ENCODE peak calls at places on chromosomes 4 and X, in nine cellular contexts. B, K, R, P, X, N, A, Y and D are unnamed samples.

GRCh38 chrX:136954930-136955329 is 74.4 kb upstream of the RBMX start:
- DNase-seq in N (peak; percentile 52), A (peak; percentile 50), X (peak; percentile 27), Y (peak; percentile 12), K (no peak), R (no peak), B (peak; percentile 55), P (peak; percentile 13), D (peak; percentile 11)

GRCh38 chr4:792729-793108 is 33.2 kb downstream of the CPLX1 start:
- DNase-seq in A (no peak), N (no peak), X (no peak), K (no peak), B (no peak), P (no peak), R (no peak), Y (no peak), D (no peak)

GRCh38 chrX:5051831-5052491 is 1176.7 kb downstream of the NLGN4X start:
- DNase-seq in X (no peak), R (peak; percentile 86), K (peak; percentile 67), A (no peak), N (peak; percentile 95), P (no peak), B (peak; percentile 0), Y (peak; percentile 94), D (peak; percentile 81)

GRCh38 chrX:53280703-53281320 is 572 bp downstream of the IQSEC2 start:
- DNase-seq in R (no peak), P (peak; percentile 27), Y (peak; percentile 48), K (no peak), X (no peak), A (no peak), B (peak; percentile 46), N (peak; percentile 69), D (peak; percentile 52)

GRCh38 chrX:139869796-139870195 is 63.1 kb downstream of the ATP11C start:
- DNase-seq in X (no peak), R (no peak), K (no peak), N (no peak), Y (no peak), B (no peak), A (no peak), P (no peak), D (no peak)

GRCh38 chrX:4764888-4765287 is 1051.4 kb upstream of the PRKX start:
- DNase-seq in Y (peak; percentile 7), K (no peak), P (no peak), A (no peak), X (no peak), R (no peak), N (peak; percentile 70), B (no peak), D (peak; percentile 62)

GRCh38 chrX:39648548-39649254 is 449.1 kb downstream of the BCOR start:
- DNase-seq in B (no peak), K (no peak), R (no peak), A (no peak), P (no peak), Y (no peak), N (no peak), X (no peak), D (no peak)

GRCh38 chrX:71536285-71536684 is 3.4 kb downstream of the OGT start:
- DNase-seq in K (no peak), N (no peak), Y (no peak), X (no peak), P (no peak), A (peak; percentile 21), R (no peak), B (no peak), D (no peak)

GRCh38 chr4:1347410-1347864 is 429 bp downstream of the UVSSA start:
- DNase-seq in Y (peak; percentile 80), B (peak; percentile 84), N (peak; percentile 55), K (peak; percentile 72), R (peak; percentile 95), X (peak; percentile 88), A (peak; percentile 75), P (no peak), D (peak; percentile 89)

GRCh38 chr4:1477045-1477905 is 71.0 kb upstream of the NKX1-1 start:
- DNase-seq in X (peak; percentile 3), Y (no peak), R (peak; percentile 72), B (no peak), A (no peak), N (no peak), P (no peak), K (peak; percentile 22), D (no peak)

GRCh38 chrX:106144755-106145639 is 23.1 kb upstream of the PWWP3B start:
- DNase-seq in N (no peak), B (no peak), R (no peak), X (no peak), A (no peak), K (no peak), P (no peak), Y (no peak), D (no peak)

GRCh38 chr4:56821394-56822263 is at the start of gene SPINK2:
- DNase-seq in R (no peak), B (no peak), N (peak; percentile 67), X (peak; percentile 88), Y (no peak), P (peak; percentile 87), A (peak; percentile 81), K (peak; percentile 52), D (no peak)

GRCh38 chr4:114599231-114600065 is 841 bp downstream of the UGT8 start:
- DNase-seq in Y (peak; percentile 1), R (peak; percentile 86), X (peak; percentile 10), N (no peak), A (no peak), K (peak; percentile 33), P (peak; percentile 54), B (peak; percentile 13), D (no peak)

GRCh38 chr4:158783775-158784174 is 14.9 kb downstream of the FNIP2 start:
- DNase-seq in Y (peak; percentile 64), X (no peak), K (no peak), P (no peak), A (no peak), B (peak; percentile 27), N (peak; percentile 24), R (no peak), D (peak; percentile 43)

GRCh38 chrX:121832446-121832845 is 785.0 kb downstream of the GLUD2 start:
- DNase-seq in A (no peak), R (no peak), K (no peak), B (no peak), P (no peak), N (no peak), X (no peak), Y (no peak), D (peak; percentile 15)

DNA sequence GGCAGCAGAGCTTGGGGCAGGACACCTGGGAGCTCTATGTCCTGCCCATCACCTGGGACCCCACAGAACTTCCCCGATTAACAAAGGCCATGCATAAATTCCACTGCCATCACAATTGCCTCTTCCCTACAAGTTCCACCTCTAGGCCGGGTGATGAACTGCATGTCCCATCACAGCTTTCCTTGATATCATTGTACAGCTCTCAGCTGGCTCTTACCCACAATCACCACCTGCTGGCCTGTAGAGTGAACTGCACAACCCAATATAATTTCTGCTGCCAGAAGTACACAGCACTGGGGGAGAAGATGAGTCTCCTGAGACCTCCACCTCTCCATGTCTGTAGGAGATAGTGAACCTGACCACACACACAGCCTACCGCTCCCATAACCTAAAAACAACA is 285.0 kb upstream of the AADAT start:
- DNase-seq in R (no peak), Y (no peak), B (no peak), A (peak; percentile 50), N (peak; percentile 46), X (peak; percentile 24), P (peak; percentile 50), K (no peak), D (no peak)
- TF ChIP-seq CTCF in R (no peak), Y (peak; percentile 33), B (peak; percentile 3), A (peak; percentile 83), N (peak; percentile 60), X (peak; percentile 54), P (peak; percentile 63), K (peak; percentile 13), D (no peak)

GRCh38 chr4:183124228-183124627 is 25.2 kb downstream of the WWC2 start:
- DNase-seq in Y (no peak), X (no peak), A (no peak), B (no peak), K (no peak), N (no peak), P (no peak), R (no peak), D (no peak)

GRCh38 chr4:183118141-183118540 is 19.1 kb downstream of the WWC2 start:
- DNase-seq in N (no peak), K (no peak), R (no peak), A (no peak), B (no peak), Y (peak; percentile 62), X (no peak), P (no peak), D (no peak)

DNA sequence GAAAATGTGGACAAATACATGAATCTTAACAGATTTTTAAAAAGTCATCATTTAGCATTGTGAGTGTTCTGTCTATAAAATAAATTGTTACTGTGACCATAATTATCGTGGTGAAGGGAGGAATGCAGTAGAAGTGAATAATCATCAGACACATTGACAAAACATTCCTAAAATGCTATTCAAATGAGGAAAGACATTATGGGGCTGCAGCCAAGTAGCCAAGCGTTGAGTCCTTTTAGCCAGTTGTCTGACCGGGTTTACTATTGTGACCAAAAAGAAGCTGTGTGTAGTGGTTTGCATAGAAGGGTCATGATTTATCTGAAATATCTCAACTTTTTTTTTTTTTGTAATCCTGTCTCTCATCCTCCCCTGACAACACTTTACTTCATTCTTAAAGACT is 19.5 kb downstream of the WWC2 start:
- DNase-seq in Y (peak; percentile 98), K (no peak), B (peak; percentile 68), X (no peak), A (no peak), R (no peak), N (peak; percentile 79), P (peak; percentile 70), D (peak; percentile 74)
- H3K4me3 ChIP-seq in Y (peak overlapping the region; percentile 38), K (no peak overlapping the region), B (peak overlapping the region; percentile 3), X (peak overlapping the region; percentile 4), A (no peak overlapping the region), R (no peak overlapping the region), N (no peak overlapping the region), P (peak overlapping the region; percentile 19), D (no peak overlapping the region)

DNA sequence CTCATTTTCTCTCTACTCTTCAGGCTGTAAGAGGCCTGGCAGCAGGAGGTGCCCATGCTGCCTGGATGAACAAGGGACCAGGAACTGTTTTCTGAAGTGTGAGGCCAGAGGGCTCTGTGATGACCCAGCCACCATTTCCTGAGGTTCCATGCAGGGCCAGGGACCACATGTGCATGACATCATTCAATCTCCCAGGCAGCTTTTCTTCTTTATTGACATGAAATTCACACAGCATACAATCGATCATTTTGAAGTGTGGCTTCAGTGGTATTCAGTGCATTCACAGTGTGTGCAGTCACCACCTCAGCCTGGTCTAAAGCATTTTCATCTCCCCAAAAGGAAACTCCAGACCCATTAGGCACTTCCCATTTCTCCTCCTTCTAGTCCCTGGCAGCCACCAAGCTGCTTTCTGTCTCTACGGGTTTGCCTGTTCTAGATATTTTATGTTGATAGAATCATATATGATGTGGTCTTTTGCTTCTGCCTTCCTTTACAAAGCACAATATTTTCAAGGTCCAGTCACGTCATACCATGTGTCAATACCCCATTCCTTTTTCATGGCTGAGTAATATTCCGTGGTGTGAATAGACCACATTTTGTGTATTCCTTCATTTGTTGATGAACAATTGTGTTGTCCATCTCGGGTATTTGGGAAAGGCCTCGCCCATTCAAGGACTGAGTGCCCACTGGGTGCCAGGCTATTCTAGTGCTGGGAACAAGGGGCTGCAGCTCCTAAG is 93.1 kb downstream of the PSAPL1 start:
- DNase-seq in R (no peak), B (no peak), N (no peak), Y (peak; percentile 95), X (no peak), K (no peak), A (no peak), P (no peak), D (no peak)
- TF ChIP-seq CTCF in R (no peak), B (no peak), N (no peak), Y (no peak), X (no peak), K (no peak), A (no peak), P (no peak), D (no peak)

GRCh38 chr4:156293657-156294297 is 340.1 kb upstream of the CTSO start:
- DNase-seq in B (peak; percentile 87), A (no peak), N (peak; percentile 79), Y (peak; percentile 90), X (no peak), K (no peak), P (no peak), R (no peak), D (peak; percentile 88)
- H3K4me3 ChIP-seq in B (no peak overlapping the region), A (no peak overlapping the region), N (no peak overlapping the region), Y (peak overlapping the region; percentile 37), X (peak overlapping the region; percentile 29), K (no peak overlapping the region), P (no peak overlapping the region), R (no peak overlapping the region), D (no peak overlapping the region)